ENCODE peak calls at places on chromosome 4, in five cellular contexts. O is RPMI7951, W is activated gamma-delta T cell treated with Interleukin-2 at 50 U/mL for 16 hours, T is GM23248, D is anterior cingulate cortex. A is an unnamed sample.
A peak's percentile ranks its signal among the peaks of the same experiment; 100 is the strongest.

GRCh38 chr4:103067841-103068547 is 8.6 kb downstream of the SLC9B2 start:
- DNase-seq in O (peak; percentile 1), W (no peak), T (peak; percentile 72), D (no peak), A (no peak)

GRCh38 chr4:120659626-120660170 is 262.8 kb downstream of the PRDM5 start:
- DNase-seq in O (no peak), W (no peak), T (no peak), D (no peak), A (no peak)

GRCh38 chr4:5127556-5127955 is 76.3 kb downstream of the STK32B start:
- DNase-seq in O (peak; percentile 15), W (no peak), T (no peak), D (no peak), A (no peak)

GRCh38 chr4:22190855-22191254 is 242.3 kb upstream of the KCNIP4 start:
- DNase-seq in O (peak; percentile 86), W (no peak), T (peak; percentile 83), D (no peak), A (no peak)

GRCh38 chr4:12636191-12636590 is 847.9 kb downstream of the RAB28 start:
- DNase-seq in O (no peak), W (no peak), T (no peak), D (no peak), A (no peak)

GRCh38 chr4:122412547-122412946 is 33.7 kb downstream of the ADAD1 start:
- DNase-seq in O (no peak), W (no peak), T (peak; percentile 4), D (no peak), A (no peak)

GRCh38 chr4:72779256-72779655 is 210.2 kb upstream of the ADAMTS3 start:
- DNase-seq in O (peak; percentile 14), W (no peak), T (peak; percentile 15), D (no peak), A (no peak)

GRCh38 chr4:156672924-156673323 is 298.7 kb downstream of the PDGFC start:
- DNase-seq in O (peak; percentile 69), W (no peak), T (peak; percentile 74), D (no peak), A (no peak)

GRCh38 chr4:31234494-31234893 is 514.3 kb downstream of the PCDH7 start:
- DNase-seq in O (no peak), W (no peak), T (no peak), D (no peak), A (no peak)

GRCh38 chr4:79232555-79232954 is 93.3 kb downstream of the NAA11 start:
- DNase-seq in O (no peak), W (no peak), T (no peak), D (no peak), A (no peak)

GRCh38 chr4:154164931-154165839 is 326.4 kb downstream of the DCHS2 start:
- DNase-seq in O (peak; percentile 94), W (no peak), T (peak; percentile 96), D (no peak), A (no peak)

GRCh38 chr4:150007512-150007911 is 70.7 kb upstream of the DCLK2 start:
- DNase-seq in O (peak; percentile 44), W (no peak), T (peak; percentile 54), D (no peak), A (no peak)

GRCh38 chr4:160034501-160034900 is 931.6 kb downstream of the RAPGEF2 start:
- DNase-seq in O (no peak), W (no peak), T (no peak), D (no peak), A (no peak)

GRCh38 chr4:113957961-113958360 is 21.5 kb downstream of the ARSJ start:
- DNase-seq in O (peak; percentile 60), W (no peak), T (no peak), D (no peak), A (no peak)

GRCh38 chr4:186726440-186727148 is 2.9 kb upstream of the FAT1 start:
- DNase-seq in O (peak; percentile 83), W (no peak), T (peak; percentile 89), D (peak; percentile 64), A (no peak)

GRCh38 chr4:40675166-40675565 is 45.5 kb upstream of the RBM47 start:
- DNase-seq in O (no peak), W (no peak), T (no peak), D (no peak), A (no peak)

GRCh38 chr4:145686991-145687390 is 7.0 kb downstream of the C4orf51 start:
- DNase-seq in O (no peak), W (no peak), T (no peak), D (no peak), A (no peak)

GRCh38 chr4:139660518-139661149 is 5.0 kb upstream of the MGST2 start:
- DNase-seq in O (no peak), W (no peak), T (no peak), D (no peak), A (no peak)

GRCh38 chr4:145843148-145843547 is 95.5 kb downstream of the ZNF827 start:
- DNase-seq in O (peak; percentile 89), W (no peak), T (peak; percentile 85), D (no peak), A (no peak)

GRCh38 chr4:747546-748170 is 42.0 kb downstream of the PCGF3 start:
- DNase-seq in O (no peak), W (no peak), T (no peak), D (no peak), A (no peak)

GRCh38 chr4:133150643-133151300 is 1.7 kb downstream of the PCDH10 start:
- DNase-seq in O (no peak), W (no peak), T (peak; percentile 4), D (peak; percentile 74), A (no peak)

GRCh38 chr4:7960017-7960789 is 20.5 kb upstream of the AFAP1 start:
- DNase-seq in O (no peak), W (no peak), T (peak; percentile 91), D (no peak), A (no peak)

GRCh38 chr4:161252520-161253141 is 911.2 kb downstream of the FSTL5 start:
- DNase-seq in O (peak; percentile 24), W (no peak), T (peak; percentile 12), D (no peak), A (no peak)

A was measured in gastrocnemius medialis.